ENCODE peak calls at places on chromosome 9, in four cellular contexts. One of them, this sample, is unnamed.

GRCh38 chr9:37653385-37653784 is 2.6 kb downstream of the FRMPD1 start:
- DNase-seq in PC-3: no peak
- DNase-seq in amniotic stem cell: no peak
- DNase-seq in astrocyte of the spinal cord: no peak
- DNase-seq in this sample: no peak

GRCh38 chr9:35510745-35511428 is 21.0 kb downstream of the RUSC2 start:
- DNase-seq in PC-3: peak; percentile 90
- DNase-seq in amniotic stem cell: peak; percentile 50
- DNase-seq in astrocyte of the spinal cord: peak; percentile 93
- DNase-seq in this sample: peak; percentile 91

GRCh38 chr9:134405527-134405926 is 79.3 kb downstream of the RXRA start:
- DNase-seq in amniotic stem cell: no peak
- DNase-seq in astrocyte of the spinal cord: no peak
- DNase-seq in PC-3: no peak
- DNase-seq in this sample: no peak

GRCh38 chr9:9881692-9882091 is 731.1 kb downstream of the PTPRD start:
- DNase-seq in astrocyte of the spinal cord: no peak
- DNase-seq in amniotic stem cell: no peak
- DNase-seq in PC-3: no peak
- DNase-seq in this sample: no peak

GRCh38 chr9:137182836-137183235 is 5.5 kb downstream of the ANAPC2 start:
- DNase-seq in astrocyte of the spinal cord: no peak
- DNase-seq in PC-3: no peak
- DNase-seq in amniotic stem cell: no peak
- DNase-seq in this sample: no peak

GRCh38 chr9:127761061-127761460 is 17.4 kb downstream of the SH2D3C start:
- DNase-seq in PC-3: no peak
- DNase-seq in astrocyte of the spinal cord: no peak
- DNase-seq in amniotic stem cell: no peak
- DNase-seq in this sample: no peak

GRCh38 chr9:135392511-135392910 is 87.1 kb upstream of the PPP1R26 start:
- DNase-seq in PC-3: no peak
- DNase-seq in amniotic stem cell: no peak
- DNase-seq in astrocyte of the spinal cord: no peak
- DNase-seq in this sample: no peak

GRCh38 chr9:77455312-77455927 is 192.7 kb downstream of the GNA14 start:
- DNase-seq in amniotic stem cell: no peak
- DNase-seq in PC-3: peak; percentile 70
- DNase-seq in astrocyte of the spinal cord: no peak
- DNase-seq in this sample: no peak

GRCh38 chr9:134365791-134366222 is 39.6 kb downstream of the RXRA start:
- DNase-seq in astrocyte of the spinal cord: peak; percentile 43
- DNase-seq in PC-3: no peak
- DNase-seq in amniotic stem cell: no peak
- DNase-seq in this sample: no peak

GRCh38 chr9:113608082-113608685 is 144.7 kb downstream of the RGS3 start:
- DNase-seq in amniotic stem cell: no peak
- DNase-seq in PC-3: no peak
- DNase-seq in astrocyte of the spinal cord: no peak
- DNase-seq in this sample: no peak

GRCh38 chr9:69376651-69377050 is 51.6 kb downstream of the ENTREP1 start:
- DNase-seq in PC-3: peak; percentile 74
- DNase-seq in amniotic stem cell: peak; percentile 82
- DNase-seq in astrocyte of the spinal cord: peak; percentile 88
- DNase-seq in this sample: peak; percentile 75

GRCh38 chr9:82456621-82457020 is 468.0 kb downstream of the SPATA31D1 start:
- DNase-seq in PC-3: peak; percentile 39
- DNase-seq in astrocyte of the spinal cord: peak; percentile 61
- DNase-seq in amniotic stem cell: peak; percentile 7
- DNase-seq in this sample: peak; percentile 1

GRCh38 chr9:135516132-135516860 is 4.9 kb upstream of the LCN1 start:
- DNase-seq in astrocyte of the spinal cord: no peak
- DNase-seq in amniotic stem cell: no peak
- DNase-seq in PC-3: peak; percentile 13
- DNase-seq in this sample: no peak

GRCh38 chr9:84140535-84141101 is 160.0 kb downstream of the RMI1 start:
- DNase-seq in amniotic stem cell: no peak
- DNase-seq in PC-3: no peak
- DNase-seq in astrocyte of the spinal cord: peak; percentile 24
- DNase-seq in this sample: no peak

GRCh38 chr9:90074319-90074962 is 469.6 kb downstream of the GADD45G start:
- DNase-seq in amniotic stem cell: no peak
- DNase-seq in PC-3: no peak
- DNase-seq in astrocyte of the spinal cord: no peak
- DNase-seq in this sample: no peak

GRCh38 chr9:113139225-113139829 is 11.5 kb upstream of the SLC31A2 start:
- DNase-seq in astrocyte of the spinal cord: no peak
- DNase-seq in amniotic stem cell: no peak
- DNase-seq in PC-3: no peak
- DNase-seq in this sample: no peak

GRCh38 chr9:95085861-95086563 is 231.5 kb downstream of the FANCC start:
- DNase-seq in PC-3: no peak
- DNase-seq in astrocyte of the spinal cord: no peak
- DNase-seq in amniotic stem cell: no peak
- DNase-seq in this sample: no peak

GRCh38 chr9:114280636-114281315 is 42.1 kb upstream of the ORM1 start:
- DNase-seq in amniotic stem cell: no peak
- DNase-seq in PC-3: no peak
- DNase-seq in astrocyte of the spinal cord: no peak
- DNase-seq in this sample: no peak

GRCh38 chr9:28692012-28692411 is 1118.7 kb upstream of the C9orf72 start:
- DNase-seq in amniotic stem cell: no peak
- DNase-seq in astrocyte of the spinal cord: no peak
- DNase-seq in PC-3: no peak
- DNase-seq in this sample: no peak

GRCh38 chr9:120924698-120925534 is 1.7 kb downstream of the TRAF1 start:
- DNase-seq in amniotic stem cell: no peak
- DNase-seq in PC-3: no peak
- DNase-seq in astrocyte of the spinal cord: no peak
- DNase-seq in this sample: no peak

GRCh38 chr9:81683214-81683613 is 6.1 kb downstream of the TLE1 start:
- DNase-seq in amniotic stem cell: no peak
- DNase-seq in PC-3: no peak
- DNase-seq in astrocyte of the spinal cord: no peak
- DNase-seq in this sample: no peak

GRCh38 chr9:116468369-116468768 is 218.7 kb upstream of the TRIM32 start:
- DNase-seq in astrocyte of the spinal cord: no peak
- DNase-seq in PC-3: no peak
- DNase-seq in amniotic stem cell: no peak
- DNase-seq in this sample: no peak

GRCh38 chr9:126376903-126377342 is 50.3 kb downstream of the MVB12B start:
- DNase-seq in astrocyte of the spinal cord: no peak
- DNase-seq in amniotic stem cell: no peak
- DNase-seq in PC-3: no peak
- DNase-seq in this sample: no peak

GRCh38 chr9:18746631-18747030 is 272.7 kb downstream of the ADAMTSL1 start:
- DNase-seq in astrocyte of the spinal cord: no peak
- DNase-seq in amniotic stem cell: no peak
- DNase-seq in PC-3: no peak
- DNase-seq in this sample: no peak

GRCh38 chr9:90044263-90044662 is 439.5 kb downstream of the GADD45G start:
- DNase-seq in astrocyte of the spinal cord: peak; percentile 1
- DNase-seq in amniotic stem cell: no peak
- DNase-seq in PC-3: peak; percentile 14
- DNase-seq in this sample: no peak

GRCh38 chr9:124754289-124754688 is 16.8 kb downstream of the NR6A1 start:
- DNase-seq in astrocyte of the spinal cord: peak; percentile 55
- DNase-seq in PC-3: peak; percentile 32
- DNase-seq in amniotic stem cell: no peak
- DNase-seq in this sample: no peak

GRCh38 chr9:8644571-8644970 is 845.0 kb upstream of the DMAC1 start:
- DNase-seq in PC-3: no peak
- DNase-seq in astrocyte of the spinal cord: no peak
- DNase-seq in amniotic stem cell: no peak
- DNase-seq in this sample: no peak